ENCODE peak calls at places on chromosomes 12 and 14, in seven cellular contexts. H is CD4-positive, CD25-positive, alpha-beta regulatory T cell; X is HAP-1; G is mucosa of descending colon; D is thyroid gland; A is cardiac muscle cell; S is GM23338. U is an unnamed sample.

GRCh38 chr12:69170293-69170692 is 69.1 kb upstream of the CPSF6 start:
- DNase-seq in D (no peak), G (no peak), X (no peak), A (no peak), H (no peak), S (no peak), U (no peak)

GRCh38 chr12:57085999-57086950 is 2.6 kb upstream of the NAB2 start:
- DNase-seq in S (peak), H (peak), A (peak), D (peak), X (peak), G (peak), U (peak)

GRCh38 chr12:64621257-64621942 is 11.1 kb downstream of the RASSF3 start:
- DNase-seq in H (no peak), D (no peak), S (no peak), A (no peak), G (no peak), X (no peak), U (no peak)

GRCh38 chr12:54996235-54996634 is 11.7 kb upstream of the TESPA1 start:
- DNase-seq in X (no peak), S (no peak), G (no peak), A (no peak), H (no peak), D (no peak), U (no peak)

GRCh38 chr12:89542912-89543592 is 17.2 kb upstream of the POC1B start:
- DNase-seq in D (peak), A (peak), G (no peak), S (peak), H (peak), X (peak), U (peak)

GRCh38 chr12:119748512-119748911 is 80.6 kb downstream of the PRKAB1 start:
- DNase-seq in D (no peak), H (no peak), G (no peak), X (no peak), A (no peak), S (no peak), U (no peak)

GRCh38 chr14:65131176-65131765 is 29.0 kb upstream of the MAX start:
- DNase-seq in G (no peak), D (no peak), X (no peak), H (no peak), S (peak), A (no peak), U (no peak)

GRCh38 chr12:32698285-32698684 is 19.2 kb downstream of the DNM1L start:
- DNase-seq in S (peak), X (no peak), A (no peak), H (no peak), G (no peak), D (no peak), U (no peak)

GRCh38 chr12:112208511-112208910 is 83.2 kb downstream of the TRAFD1 start:
- DNase-seq in G (no peak), X (peak), H (no peak), D (no peak), A (no peak), S (no peak), U (no peak)

GRCh38 chr14:59754256-59754655 is 116.3 kb downstream of the RTN1 start:
- DNase-seq in S (no peak), H (no peak), X (no peak), D (no peak), A (no peak), G (no peak), U (no peak)

GRCh38 chr12:93319523-93320045 is 58.1 kb upstream of the NUDT4 start:
- DNase-seq in A (no peak), H (no peak), X (no peak), G (no peak), S (no peak), D (no peak), U (no peak)

GRCh38 chr12:48956279-48957140 is 777 bp downstream of the ARF3 start:
- DNase-seq in D (peak), A (peak), H (peak), S (peak), X (peak), G (peak), U (peak)

GRCh38 chr14:46053221-46053620 is 598.4 kb downstream of the RPL10L start:
- DNase-seq in S (no peak), G (no peak), H (no peak), A (no peak), X (no peak), D (no peak), U (no peak)

GRCh38 chr12:15278816-15279658 is 43.3 kb upstream of the PTPRO start:
- DNase-seq in D (peak), A (no peak), H (peak), S (no peak), X (no peak), G (peak), U (no peak)

GRCh38 chr12:15522574-15523187 is 200.4 kb downstream of the PTPRO start:
- DNase-seq in D (no peak), G (no peak), X (no peak), S (peak), H (no peak), A (peak), U (peak)

GRCh38 chr12:119204137-119204536 is 25.4 kb downstream of the HSPB8 start:
- DNase-seq in H (no peak), D (no peak), G (no peak), X (no peak), S (no peak), A (no peak), U (no peak)

GRCh38 chr14:36662543-36663403 is 1.1 kb downstream of the PAX9 start:
- DNase-seq in D (peak), S (peak), G (no peak), H (no peak), A (no peak), X (no peak), U (peak)

GRCh38 chr14:95998656-95999055 is 40.5 kb upstream of the C14orf132 start:
- DNase-seq in S (no peak), X (no peak), D (no peak), G (no peak), A (peak), H (no peak), U (no peak)

DNA sequence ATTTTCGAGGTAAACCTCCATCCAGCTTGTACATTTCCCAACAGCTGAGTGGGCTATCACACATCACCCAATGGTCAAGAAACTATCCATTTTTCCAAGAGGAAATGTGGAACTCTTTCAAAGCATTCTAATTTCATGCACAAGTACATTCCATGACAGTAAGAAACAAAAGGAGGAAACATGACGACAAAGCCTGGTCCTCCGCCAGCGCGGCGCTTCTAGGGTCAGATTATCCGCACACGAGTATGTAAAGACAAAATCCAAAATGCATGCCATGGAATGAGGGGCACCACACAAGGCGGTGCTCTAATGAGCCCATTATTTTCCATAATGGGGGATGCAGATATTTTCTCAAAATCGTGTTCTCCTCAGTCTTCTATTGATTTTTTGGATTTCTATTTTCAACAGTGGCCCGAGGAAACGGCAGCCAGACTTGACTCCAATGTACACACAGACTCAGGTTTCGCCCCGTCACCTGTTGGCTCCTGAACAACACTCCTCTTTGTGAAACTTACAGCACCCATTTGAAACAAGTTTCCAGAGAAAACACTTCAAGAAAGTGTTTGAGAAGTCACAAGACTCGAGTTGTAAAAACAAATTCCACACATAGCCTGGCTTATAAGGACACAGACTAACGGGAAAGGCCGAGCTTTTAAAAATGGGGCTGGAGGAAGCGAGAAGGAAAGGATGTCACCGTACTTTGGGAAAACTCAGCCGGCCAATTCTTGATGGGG is 107.3 kb downstream of the PRICKLE1 start:
- DNase-seq in D (peak), A (peak), H (no peak), S (no peak), G (no peak), X (peak), U (no peak)
- H3K4me3 ChIP-seq in D (peak), A (peak), H (peak), S (peak), G (no peak), X (peak), U (peak)

DNA sequence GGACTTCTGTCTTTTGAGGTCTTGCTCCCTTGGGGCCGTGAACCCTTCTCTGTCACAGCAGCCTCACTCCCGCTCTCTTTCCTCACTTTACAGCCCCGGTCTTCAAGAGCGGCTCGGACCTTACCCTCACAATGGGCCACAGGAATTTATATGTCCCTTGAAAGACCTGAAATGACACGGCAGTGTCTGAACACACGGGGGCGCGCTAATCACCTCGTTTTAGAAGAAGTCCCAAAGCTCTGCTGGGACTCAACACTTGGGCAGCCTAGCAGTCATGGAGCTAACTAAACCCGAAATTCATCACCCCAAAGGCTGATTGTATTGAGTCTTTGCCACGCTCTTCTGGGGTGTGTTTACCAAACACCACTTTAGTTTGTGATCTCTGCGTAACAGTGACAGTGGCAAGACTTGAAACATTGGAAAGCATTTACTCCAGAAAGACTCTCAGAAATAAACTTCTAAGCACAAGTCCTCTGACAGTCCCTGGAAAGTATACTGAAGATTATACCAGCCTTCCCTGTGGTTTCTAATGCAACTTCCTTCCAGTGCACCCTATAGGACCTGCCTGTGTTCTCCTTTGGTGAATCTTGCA is 29.0 kb downstream of the SERPINA11 start:
- DNase-seq in X (peak), H (peak), G (peak), S (peak), A (peak), D (peak), U (peak)
- H3K4me3 ChIP-seq in X (no peak), H (no peak), G (no peak), S (no peak), A (no peak), D (no peak), U (no peak)

GRCh38 chr12:128325646-128326045 is 58.7 kb downstream of the TMEM132C start:
- DNase-seq in D (no peak), S (no peak), X (no peak), A (no peak), G (no peak), H (no peak), U (no peak)
- H3K4me3 ChIP-seq in D (no peak), S (no peak), X (no peak), A (no peak), G (no peak), H (no peak), U (no peak)

GRCh38 chr12:96812153-96812552 is 94.9 kb upstream of the NEDD1 start:
- DNase-seq in X (no peak), A (no peak), G (no peak), D (no peak), S (no peak), H (no peak), U (no peak)
- H3K4me3 ChIP-seq in X (no peak), A (no peak), G (no peak), D (no peak), S (no peak), H (no peak), U (no peak)

DNA sequence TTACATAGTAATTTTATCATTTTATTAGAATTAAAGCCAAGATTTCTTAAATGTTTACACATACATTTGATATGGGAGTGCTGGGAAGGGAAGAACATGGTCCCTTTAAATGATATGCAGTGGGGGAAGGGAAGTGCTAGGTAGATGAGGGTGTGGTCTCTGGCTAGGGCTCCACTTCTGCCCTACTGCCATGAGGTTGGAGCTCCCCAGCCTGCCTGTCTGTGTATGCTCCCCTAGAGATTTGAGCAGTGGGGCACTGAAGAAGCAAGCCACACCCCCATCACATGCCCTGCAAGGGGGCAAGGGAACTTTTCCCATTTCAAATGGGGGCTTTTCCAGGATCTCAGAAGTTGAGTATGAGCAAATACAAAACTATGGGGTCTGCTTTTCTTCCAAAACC is 25.5 kb downstream of the CLECL1 start:
- DNase-seq in D (no peak), S (no peak), X (no peak), H (no peak), G (peak), A (no peak), U (no peak)
- H3K4me3 ChIP-seq in D (no peak), S (no peak), X (no peak), H (peak), G (no peak), A (no peak), U (no peak)

GRCh38 chr12:38887770-38888169 is 17.6 kb downstream of the CPNE8 start:
- DNase-seq in H (no peak), X (no peak), S (no peak), A (no peak), G (no peak), D (no peak), U (no peak)
- H3K4me3 ChIP-seq in H (no peak), X (no peak), S (no peak), A (no peak), G (no peak), D (no peak), U (no peak)

GRCh38 chr12:9948606-9949286 is 16.6 kb upstream of the CLEC2A start:
- DNase-seq in D (no peak), S (no peak), H (peak), G (no peak), A (no peak), X (no peak), U (no peak)
- H3K4me3 ChIP-seq in D (no peak), S (no peak), H (peak), G (no peak), A (no peak), X (no peak), U (no peak)

U was measured in H7.